ENCODE peak calls at places on chromosomes 5 and 9, in eight cellular contexts. One of them, this sample, is unnamed. For H3K4me1, the result is how much of the 10 kb centered on the place peaks cover.

GRCh38 chr9:38106488-38106887 is 37.5 kb upstream of the SHB start:
- DNase-seq in PC-3: peak
- DNase-seq in heart right ventricle: no peak
- DNase-seq in IMR-90: no peak
- DNase-seq in mesenchymal stem cell: no peak
- DNase-seq in breast epithelium: no peak
- DNase-seq in GM23248: no peak
- DNase-seq in CD4-positive, alpha-beta memory T cell: no peak
- DNase-seq in this sample: no peak

GRCh38 chr5:173451031-173451430 is 122.8 kb upstream of the STC2 start:
- DNase-seq in breast epithelium: no peak
- DNase-seq in CD4-positive, alpha-beta memory T cell: no peak
- DNase-seq in GM23248: peak
- DNase-seq in IMR-90: peak
- DNase-seq in mesenchymal stem cell: peak
- DNase-seq in PC-3: peak
- DNase-seq in heart right ventricle: no peak
- DNase-seq in this sample: no peak

GRCh38 chr5:38923661-38924451 is 78.0 kb downstream of the OSMR start:
- DNase-seq in CD4-positive, alpha-beta memory T cell: no peak
- DNase-seq in heart right ventricle: no peak
- DNase-seq in GM23248: peak
- DNase-seq in mesenchymal stem cell: peak
- DNase-seq in breast epithelium: no peak
- DNase-seq in PC-3: no peak
- DNase-seq in IMR-90: peak
- DNase-seq in this sample: no peak

GRCh38 chr5:34045996-34046395 is 3.0 kb upstream of the C1QTNF3 start:
- DNase-seq in heart right ventricle: no peak
- DNase-seq in IMR-90: peak
- DNase-seq in GM23248: peak
- DNase-seq in mesenchymal stem cell: no peak
- DNase-seq in CD4-positive, alpha-beta memory T cell: no peak
- DNase-seq in PC-3: peak
- DNase-seq in breast epithelium: no peak
- DNase-seq in this sample: peak

GRCh38 chr9:33202552-33203300 is 35.6 kb upstream of the B4GALT1 start:
- DNase-seq in PC-3: no peak
- DNase-seq in IMR-90: peak
- DNase-seq in heart right ventricle: peak
- DNase-seq in GM23248: peak
- DNase-seq in breast epithelium: no peak
- DNase-seq in CD4-positive, alpha-beta memory T cell: peak
- DNase-seq in mesenchymal stem cell: peak
- DNase-seq in this sample: peak

GRCh38 chr5:96706433-96707111 is 44.4 kb downstream of the CAST start:
- DNase-seq in PC-3: no peak
- DNase-seq in breast epithelium: no peak
- DNase-seq in GM23248: no peak
- DNase-seq in IMR-90: no peak
- DNase-seq in CD4-positive, alpha-beta memory T cell: no peak
- DNase-seq in heart right ventricle: no peak
- DNase-seq in mesenchymal stem cell: no peak
- DNase-seq in this sample: no peak

GRCh38 chr9:86246752-86247161 is 12.7 kb downstream of the C9orf153 start:
- DNase-seq in GM23248: no peak
- DNase-seq in mesenchymal stem cell: peak
- DNase-seq in breast epithelium: no peak
- DNase-seq in PC-3: no peak
- DNase-seq in IMR-90: no peak
- DNase-seq in CD4-positive, alpha-beta memory T cell: no peak
- DNase-seq in heart right ventricle: peak
- DNase-seq in this sample: no peak

GRCh38 chr5:178630475-178630930 is 3.7 kb upstream of the CLK4 start:
- DNase-seq in breast epithelium: no peak
- DNase-seq in heart right ventricle: no peak
- DNase-seq in GM23248: peak
- DNase-seq in PC-3: peak
- DNase-seq in IMR-90: peak
- DNase-seq in mesenchymal stem cell: peak
- DNase-seq in CD4-positive, alpha-beta memory T cell: no peak
- DNase-seq in this sample: no peak

GRCh38 chr5:178249191-178249989 is 16.8 kb upstream of the PHYKPL start:
- DNase-seq in IMR-90: peak
- DNase-seq in GM23248: peak
- DNase-seq in PC-3: peak
- DNase-seq in breast epithelium: no peak
- DNase-seq in mesenchymal stem cell: no peak
- DNase-seq in heart right ventricle: no peak
- DNase-seq in CD4-positive, alpha-beta memory T cell: peak
- DNase-seq in this sample: peak

GRCh38 chr9:109303900-109304299 is 17.0 kb downstream of the EPB41L4B start:
- DNase-seq in PC-3: no peak
- DNase-seq in mesenchymal stem cell: no peak
- DNase-seq in breast epithelium: no peak
- DNase-seq in IMR-90: no peak
- DNase-seq in GM23248: no peak
- DNase-seq in CD4-positive, alpha-beta memory T cell: no peak
- DNase-seq in heart right ventricle: no peak
- DNase-seq in this sample: no peak
- H3K4me1 ChIP-seq in PC-3: under half
- H3K4me1 ChIP-seq in mesenchymal stem cell: under half
- H3K4me1 ChIP-seq in breast epithelium: under half
- H3K4me1 ChIP-seq in IMR-90: under half
- H3K4me1 ChIP-seq in GM23248: under half
- H3K4me1 ChIP-seq in CD4-positive, alpha-beta memory T cell: under half
- H3K4me1 ChIP-seq in heart right ventricle: under half
- H3K4me1 ChIP-seq in this sample: under half

DNA sequence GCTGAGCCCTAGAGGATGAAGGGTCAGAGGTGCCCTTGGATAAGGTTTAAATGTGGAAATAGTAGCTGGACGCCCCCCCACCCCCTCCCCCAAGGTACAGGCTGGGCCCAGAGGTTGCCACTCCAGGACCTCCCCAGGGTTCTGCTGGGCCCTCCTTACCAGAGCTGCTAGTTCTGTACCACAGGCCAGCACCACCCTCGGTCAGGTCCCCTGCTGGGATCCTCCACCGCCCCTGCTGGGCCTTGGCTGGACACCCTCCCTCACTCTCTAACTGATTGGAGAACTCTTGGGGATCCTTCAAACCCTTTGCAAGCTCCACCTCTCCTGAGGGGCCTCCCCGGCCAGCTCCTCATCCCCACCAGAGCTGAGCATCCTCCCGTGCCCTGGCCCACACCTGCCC is 34.9 kb downstream of the PTGES start:
- DNase-seq in CD4-positive, alpha-beta memory T cell: no peak
- DNase-seq in mesenchymal stem cell: no peak
- DNase-seq in GM23248: no peak
- DNase-seq in breast epithelium: no peak
- DNase-seq in PC-3: no peak
- DNase-seq in heart right ventricle: no peak
- DNase-seq in IMR-90: no peak
- DNase-seq in this sample: peak
- H3K27ac ChIP-seq in CD4-positive, alpha-beta memory T cell: no peak
- H3K27ac ChIP-seq in mesenchymal stem cell: no peak
- H3K27ac ChIP-seq in GM23248: peak
- H3K27ac ChIP-seq in breast epithelium: peak
- H3K27ac ChIP-seq in PC-3: no peak
- H3K27ac ChIP-seq in heart right ventricle: no peak
- H3K27ac ChIP-seq in IMR-90: no peak
- H3K27ac ChIP-seq in this sample: no peak

DNA sequence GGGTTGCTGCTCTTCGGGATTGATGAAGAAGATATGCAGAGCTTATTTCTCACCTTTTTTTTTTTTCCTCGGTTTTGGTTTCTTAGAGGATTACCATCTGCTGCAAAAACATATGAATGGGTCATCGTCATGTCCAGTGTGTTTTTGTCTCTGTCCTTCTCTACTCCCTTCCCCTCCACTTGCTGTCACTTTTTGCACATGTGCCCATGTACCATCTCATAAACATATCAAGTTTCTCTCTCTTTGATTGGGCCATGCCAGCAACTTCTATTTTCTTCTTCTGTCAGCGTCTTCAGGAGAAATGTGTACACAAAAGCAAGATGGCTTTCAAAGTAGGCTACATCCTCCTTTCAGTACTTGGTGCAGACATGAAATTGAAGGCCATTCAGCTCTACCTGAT is 57.1 kb downstream of the ZNF462 start:
- DNase-seq in IMR-90: no peak
- DNase-seq in PC-3: no peak
- DNase-seq in GM23248: no peak
- DNase-seq in breast epithelium: no peak
- DNase-seq in mesenchymal stem cell: no peak
- DNase-seq in CD4-positive, alpha-beta memory T cell: no peak
- DNase-seq in heart right ventricle: no peak
- DNase-seq in this sample: no peak
- H3K4me1 ChIP-seq in IMR-90: under half
- H3K4me1 ChIP-seq in PC-3: under half
- H3K4me1 ChIP-seq in GM23248: under half
- H3K4me1 ChIP-seq in breast epithelium: under half
- H3K4me1 ChIP-seq in mesenchymal stem cell: under half
- H3K4me1 ChIP-seq in CD4-positive, alpha-beta memory T cell: under half
- H3K4me1 ChIP-seq in heart right ventricle: half or more
- H3K4me1 ChIP-seq in this sample: under half

GRCh38 chr5:135990518-135991240 is 35.9 kb upstream of the LECT2 start:
- DNase-seq in IMR-90: no peak
- DNase-seq in heart right ventricle: no peak
- DNase-seq in PC-3: no peak
- DNase-seq in mesenchymal stem cell: no peak
- DNase-seq in breast epithelium: no peak
- DNase-seq in GM23248: no peak
- DNase-seq in CD4-positive, alpha-beta memory T cell: no peak
- DNase-seq in this sample: no peak

GRCh38 chr5:135993894-135994514 is 34.8 kb upstream of the TGFBI start:
- DNase-seq in CD4-positive, alpha-beta memory T cell: no peak
- DNase-seq in heart right ventricle: no peak
- DNase-seq in PC-3: peak
- DNase-seq in mesenchymal stem cell: peak
- DNase-seq in breast epithelium: no peak
- DNase-seq in GM23248: peak
- DNase-seq in IMR-90: peak
- DNase-seq in this sample: no peak

GRCh38 chr5:135995979-135996378 is 32.8 kb upstream of the TGFBI start:
- DNase-seq in CD4-positive, alpha-beta memory T cell: no peak
- DNase-seq in GM23248: peak
- DNase-seq in heart right ventricle: no peak
- DNase-seq in breast epithelium: no peak
- DNase-seq in PC-3: no peak
- DNase-seq in IMR-90: no peak
- DNase-seq in mesenchymal stem cell: no peak
- DNase-seq in this sample: peak

GRCh38 chr5:135991381-135991907 is 36.7 kb upstream of the LECT2 start:
- DNase-seq in breast epithelium: no peak
- DNase-seq in GM23248: no peak
- DNase-seq in PC-3: no peak
- DNase-seq in CD4-positive, alpha-beta memory T cell: no peak
- DNase-seq in heart right ventricle: no peak
- DNase-seq in IMR-90: no peak
- DNase-seq in mesenchymal stem cell: no peak
- DNase-seq in this sample: no peak

DNA sequence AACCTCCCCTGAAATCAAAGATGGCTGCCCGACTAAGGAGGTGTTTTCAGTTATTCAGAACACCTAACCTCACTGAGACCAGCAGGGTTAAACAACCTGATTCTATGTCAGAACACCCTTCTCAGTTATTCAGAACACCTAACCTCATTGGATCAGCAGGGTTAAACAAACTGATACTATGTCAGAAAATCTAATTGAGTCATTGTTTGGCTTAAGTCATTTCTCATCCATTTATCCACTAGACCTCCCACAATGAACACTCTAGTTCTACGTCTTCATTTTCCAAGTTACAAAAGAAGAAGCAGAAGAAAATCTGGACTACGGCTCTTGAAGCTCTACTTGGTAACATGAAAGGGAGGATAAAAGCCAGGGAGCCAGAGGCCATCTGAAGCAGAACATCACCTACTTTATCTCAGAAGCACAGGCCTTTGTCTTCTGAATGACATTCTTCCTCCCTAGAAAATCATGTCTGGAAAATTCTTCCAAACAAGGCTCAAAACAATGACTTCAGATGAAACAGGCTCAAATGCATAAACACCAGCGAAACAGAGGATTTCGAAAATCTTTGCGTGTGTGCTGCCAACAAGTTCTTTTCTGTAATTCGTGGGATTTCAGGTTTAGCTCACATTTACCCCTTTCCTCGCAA is 35.4 kb upstream of the TGFBI start:
- DNase-seq in heart right ventricle: no peak
- DNase-seq in IMR-90: peak
- DNase-seq in breast epithelium: no peak
- DNase-seq in mesenchymal stem cell: no peak
- DNase-seq in PC-3: peak
- DNase-seq in GM23248: peak
- DNase-seq in CD4-positive, alpha-beta memory T cell: no peak
- DNase-seq in this sample: peak
- H3K27ac ChIP-seq in heart right ventricle: peak
- H3K27ac ChIP-seq in IMR-90: peak
- H3K27ac ChIP-seq in breast epithelium: peak
- H3K27ac ChIP-seq in mesenchymal stem cell: peak
- H3K27ac ChIP-seq in PC-3: no peak
- H3K27ac ChIP-seq in GM23248: peak
- H3K27ac ChIP-seq in CD4-positive, alpha-beta memory T cell: no peak
- H3K27ac ChIP-seq in this sample: peak

DNA sequence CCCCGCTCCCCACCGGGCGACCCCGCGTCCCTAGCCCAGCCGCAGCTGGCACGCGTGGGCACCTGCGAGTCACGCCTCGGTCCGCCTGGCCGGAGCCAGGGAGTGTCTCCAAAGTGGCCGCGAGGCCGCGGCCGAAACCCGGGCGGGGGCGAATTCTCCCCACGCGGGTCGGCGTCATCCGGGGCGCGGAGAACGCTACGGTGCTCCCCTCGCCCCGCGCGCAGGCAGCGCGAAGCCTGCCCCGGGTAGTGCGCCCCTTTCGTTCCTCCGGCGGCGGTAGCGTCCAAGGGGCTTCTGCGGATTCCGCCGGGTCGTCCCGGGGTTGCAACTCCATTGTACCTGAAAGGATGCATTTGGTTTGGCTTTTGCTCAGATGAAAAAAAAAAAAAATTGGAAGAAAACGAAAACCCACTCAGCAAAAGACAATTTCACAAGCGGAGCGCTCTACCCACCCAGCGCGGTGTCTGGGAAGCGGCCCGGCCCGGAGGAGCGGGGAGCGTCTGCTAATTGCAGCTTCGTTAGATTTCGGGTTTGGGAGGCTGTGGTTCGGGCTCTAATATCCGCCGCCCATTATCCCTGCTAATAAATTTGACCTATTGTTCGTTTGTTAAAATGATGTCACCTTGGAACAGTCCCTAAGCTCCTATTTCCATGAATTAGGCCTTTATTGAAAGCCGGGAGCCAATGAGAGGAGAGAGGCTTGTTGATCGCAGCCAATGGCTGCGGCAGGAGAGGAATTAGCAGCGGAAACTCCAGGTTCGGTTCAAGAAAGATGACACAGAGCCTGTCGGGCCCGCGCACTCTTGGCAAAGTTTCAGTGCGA is at the start of gene TLX3:
- DNase-seq in GM23248: no peak
- DNase-seq in CD4-positive, alpha-beta memory T cell: no peak
- DNase-seq in PC-3: no peak
- DNase-seq in breast epithelium: no peak
- DNase-seq in heart right ventricle: no peak
- DNase-seq in IMR-90: peak
- DNase-seq in mesenchymal stem cell: peak
- DNase-seq in this sample: peak
- H3K4me1 ChIP-seq in GM23248: under half
- H3K4me1 ChIP-seq in CD4-positive, alpha-beta memory T cell: under half
- H3K4me1 ChIP-seq in PC-3: under half
- H3K4me1 ChIP-seq in breast epithelium: under half
- H3K4me1 ChIP-seq in heart right ventricle: under half
- H3K4me1 ChIP-seq in IMR-90: under half
- H3K4me1 ChIP-seq in mesenchymal stem cell: under half
- H3K4me1 ChIP-seq in this sample: under half

GRCh38 chr9:113246928-113247327 is 25.6 kb downstream of the SLC31A1 start:
- DNase-seq in CD4-positive, alpha-beta memory T cell: no peak
- DNase-seq in IMR-90: no peak
- DNase-seq in PC-3: no peak
- DNase-seq in heart right ventricle: no peak
- DNase-seq in breast epithelium: no peak
- DNase-seq in GM23248: no peak
- DNase-seq in mesenchymal stem cell: no peak
- DNase-seq in this sample: no peak
- H3K27ac ChIP-seq in CD4-positive, alpha-beta memory T cell: no peak
- H3K27ac ChIP-seq in IMR-90: no peak
- H3K27ac ChIP-seq in PC-3: no peak
- H3K27ac ChIP-seq in heart right ventricle: no peak
- H3K27ac ChIP-seq in breast epithelium: no peak
- H3K27ac ChIP-seq in GM23248: no peak
- H3K27ac ChIP-seq in mesenchymal stem cell: no peak
- H3K27ac ChIP-seq in this sample: no peak

This sample was measured in osteoblast.